ENCODE peak calls at places on chromosomes 16 and 17, in ten cellular contexts. One of them, this sample, is unnamed.

GRCh38 chr16:12079411-12079965 is 103.0 kb downstream of the SNX29 start:
- DNase-seq in AG09309: no peak
- DNase-seq in foreskin fibroblast: no peak
- DNase-seq in HFF-Myc: no peak
- DNase-seq in heart right ventricle: no peak
- DNase-seq in astrocyte of the spinal cord: no peak
- DNase-seq in astrocyte of the cerebellum: no peak
- DNase-seq in breast epithelium: peak; percentile 15
- DNase-seq in GM23338: no peak
- DNase-seq in neural crest cell: no peak
- DNase-seq in this sample: no peak

GRCh38 chr17:68612923-68613292 is 11.7 kb upstream of the FAM20A start:
- DNase-seq in AG09309: no peak
- DNase-seq in foreskin fibroblast: no peak
- DNase-seq in HFF-Myc: no peak
- DNase-seq in heart right ventricle: no peak
- DNase-seq in astrocyte of the spinal cord: no peak
- DNase-seq in astrocyte of the cerebellum: no peak
- DNase-seq in breast epithelium: no peak
- DNase-seq in GM23338: no peak
- DNase-seq in neural crest cell: no peak
- DNase-seq in this sample: no peak

GRCh38 chr16:8919089-8919933 is 37.2 kb downstream of the LITAFD start:
- DNase-seq in AG09309: no peak
- DNase-seq in foreskin fibroblast: no peak
- DNase-seq in HFF-Myc: no peak
- DNase-seq in heart right ventricle: no peak
- DNase-seq in astrocyte of the spinal cord: no peak
- DNase-seq in astrocyte of the cerebellum: no peak
- DNase-seq in breast epithelium: no peak
- DNase-seq in GM23338: no peak
- DNase-seq in neural crest cell: no peak
- DNase-seq in this sample: no peak

GRCh38 chr17:44362479-44362963 is 1.1 kb downstream of the FAM171A2 start:
- DNase-seq in AG09309: no peak
- DNase-seq in foreskin fibroblast: no peak
- DNase-seq in HFF-Myc: no peak
- DNase-seq in heart right ventricle: peak; percentile 12
- DNase-seq in astrocyte of the spinal cord: no peak
- DNase-seq in astrocyte of the cerebellum: no peak
- DNase-seq in breast epithelium: no peak
- DNase-seq in GM23338: no peak
- DNase-seq in neural crest cell: no peak
- DNase-seq in this sample: no peak

GRCh38 chr17:46262271-46262670 is 32.7 kb upstream of the LRRC37A start:
- DNase-seq in AG09309: no peak
- DNase-seq in foreskin fibroblast: no peak
- DNase-seq in HFF-Myc: no peak
- DNase-seq in heart right ventricle: no peak
- DNase-seq in astrocyte of the spinal cord: no peak
- DNase-seq in astrocyte of the cerebellum: no peak
- DNase-seq in breast epithelium: no peak
- DNase-seq in GM23338: no peak
- DNase-seq in neural crest cell: no peak
- DNase-seq in this sample: no peak

GRCh38 chr16:58025351-58026138 is at the start of gene MMP15:
- DNase-seq in AG09309: no peak
- DNase-seq in foreskin fibroblast: peak; percentile 62
- DNase-seq in HFF-Myc: no peak
- DNase-seq in heart right ventricle: peak; percentile 80
- DNase-seq in astrocyte of the spinal cord: peak; percentile 55
- DNase-seq in astrocyte of the cerebellum: no peak
- DNase-seq in breast epithelium: peak; percentile 70
- DNase-seq in GM23338: peak; percentile 99
- DNase-seq in neural crest cell: peak; percentile 58
- DNase-seq in this sample: peak; percentile 62

GRCh38 chr16:3058173-3059030 is 7.0 kb upstream of the IL32 start:
- DNase-seq in AG09309: no peak
- DNase-seq in foreskin fibroblast: no peak
- DNase-seq in HFF-Myc: no peak
- DNase-seq in heart right ventricle: peak; percentile 52
- DNase-seq in astrocyte of the spinal cord: peak; percentile 24
- DNase-seq in astrocyte of the cerebellum: no peak
- DNase-seq in breast epithelium: peak; percentile 68
- DNase-seq in GM23338: peak; percentile 84
- DNase-seq in neural crest cell: no peak
- DNase-seq in this sample: no peak

GRCh38 chr17:36602030-36602737 is 801 bp downstream of the MRM1 start:
- DNase-seq in AG09309: no peak
- DNase-seq in foreskin fibroblast: no peak
- DNase-seq in HFF-Myc: no peak
- DNase-seq in heart right ventricle: no peak
- DNase-seq in astrocyte of the spinal cord: no peak
- DNase-seq in astrocyte of the cerebellum: no peak
- DNase-seq in breast epithelium: peak; percentile 51
- DNase-seq in GM23338: peak; percentile 46
- DNase-seq in neural crest cell: no peak
- DNase-seq in this sample: no peak

GRCh38 chr17:81335388-81336157 is 40.5 kb upstream of the SLC38A10 start:
- DNase-seq in AG09309: no peak
- DNase-seq in foreskin fibroblast: no peak
- DNase-seq in HFF-Myc: no peak
- DNase-seq in heart right ventricle: no peak
- DNase-seq in astrocyte of the spinal cord: no peak
- DNase-seq in astrocyte of the cerebellum: no peak
- DNase-seq in breast epithelium: no peak
- DNase-seq in GM23338: no peak
- DNase-seq in neural crest cell: no peak
- DNase-seq in this sample: no peak

GRCh38 chr16:10180771-10181163 is 1.5 kb downstream of the GRIN2A start:
- DNase-seq in AG09309: no peak
- DNase-seq in foreskin fibroblast: no peak
- DNase-seq in HFF-Myc: no peak
- DNase-seq in heart right ventricle: peak; percentile 17
- DNase-seq in astrocyte of the spinal cord: no peak
- DNase-seq in astrocyte of the cerebellum: no peak
- DNase-seq in breast epithelium: no peak
- DNase-seq in GM23338: peak; percentile 97
- DNase-seq in neural crest cell: peak; percentile 70
- DNase-seq in this sample: peak; percentile 44

GRCh38 chr17:76772842-76773521 is 35.1 kb downstream of the MFSD11 start:
- DNase-seq in AG09309: peak; percentile 76
- DNase-seq in foreskin fibroblast: peak; percentile 84
- DNase-seq in HFF-Myc: peak; percentile 92
- DNase-seq in heart right ventricle: no peak
- DNase-seq in astrocyte of the spinal cord: peak; percentile 72
- DNase-seq in astrocyte of the cerebellum: no peak
- DNase-seq in breast epithelium: no peak
- DNase-seq in GM23338: no peak
- DNase-seq in neural crest cell: no peak
- DNase-seq in this sample: peak; percentile 33

GRCh38 chr16:28140788-28141618 is 70.8 kb downstream of the XPO6 start:
- DNase-seq in AG09309: no peak
- DNase-seq in foreskin fibroblast: no peak
- DNase-seq in HFF-Myc: no peak
- DNase-seq in heart right ventricle: no peak
- DNase-seq in astrocyte of the spinal cord: no peak
- DNase-seq in astrocyte of the cerebellum: no peak
- DNase-seq in breast epithelium: no peak
- DNase-seq in GM23338: peak; percentile 24
- DNase-seq in neural crest cell: no peak
- DNase-seq in this sample: no peak

GRCh38 chr16:76879420-76879819 is 311.6 kb upstream of the MON1B start:
- DNase-seq in AG09309: no peak
- DNase-seq in foreskin fibroblast: no peak
- DNase-seq in HFF-Myc: no peak
- DNase-seq in heart right ventricle: no peak
- DNase-seq in astrocyte of the spinal cord: no peak
- DNase-seq in astrocyte of the cerebellum: no peak
- DNase-seq in breast epithelium: no peak
- DNase-seq in GM23338: no peak
- DNase-seq in neural crest cell: no peak
- DNase-seq in this sample: no peak

GRCh38 chr16:76885776-76886175 is 305.2 kb upstream of the MON1B start:
- DNase-seq in AG09309: no peak
- DNase-seq in foreskin fibroblast: no peak
- DNase-seq in HFF-Myc: no peak
- DNase-seq in heart right ventricle: no peak
- DNase-seq in astrocyte of the spinal cord: no peak
- DNase-seq in astrocyte of the cerebellum: no peak
- DNase-seq in breast epithelium: no peak
- DNase-seq in GM23338: no peak
- DNase-seq in neural crest cell: no peak
- DNase-seq in this sample: no peak

DNA sequence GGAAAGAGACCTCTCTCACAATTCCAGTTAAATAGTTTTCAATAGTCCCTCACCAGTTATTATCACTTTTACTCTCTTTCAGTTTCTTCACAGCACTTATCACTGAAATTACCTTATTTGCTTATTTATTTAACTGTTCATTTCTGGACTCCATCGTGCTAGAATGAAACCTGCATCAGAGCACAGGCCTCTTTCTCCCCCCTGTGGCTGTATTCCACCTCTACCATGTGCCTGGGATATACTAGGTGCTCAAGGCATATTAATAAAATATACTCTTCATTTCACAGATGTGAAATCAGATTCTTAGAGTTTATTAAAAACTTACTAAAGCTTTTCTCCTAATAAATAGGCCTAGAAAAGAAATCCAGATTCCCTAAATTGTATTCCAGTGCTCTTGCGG is 308.9 kb upstream of the MON1B start:
- DNase-seq in AG09309: no peak
- DNase-seq in foreskin fibroblast: no peak
- DNase-seq in HFF-Myc: no peak
- DNase-seq in heart right ventricle: no peak
- DNase-seq in astrocyte of the spinal cord: no peak
- DNase-seq in astrocyte of the cerebellum: no peak
- DNase-seq in breast epithelium: no peak
- DNase-seq in GM23338: no peak
- DNase-seq in neural crest cell: no peak
- DNase-seq in this sample: no peak
- TF ChIP-seq CTCF in AG09309: no peak
- TF ChIP-seq CTCF in foreskin fibroblast: no peak
- TF ChIP-seq CTCF in HFF-Myc: no peak
- TF ChIP-seq CTCF in heart right ventricle: no peak
- TF ChIP-seq CTCF in astrocyte of the spinal cord: no peak
- TF ChIP-seq CTCF in astrocyte of the cerebellum: no peak
- TF ChIP-seq CTCF in breast epithelium: no peak
- TF ChIP-seq CTCF in GM23338: peak; percentile 27
- TF ChIP-seq CTCF in neural crest cell: no peak
- TF ChIP-seq CTCF in this sample: no peak

GRCh38 chr16:24049113-24049512 is 207.0 kb upstream of the CACNG3 start:
- DNase-seq in AG09309: no peak
- DNase-seq in foreskin fibroblast: no peak
- DNase-seq in HFF-Myc: no peak
- DNase-seq in heart right ventricle: no peak
- DNase-seq in astrocyte of the spinal cord: no peak
- DNase-seq in astrocyte of the cerebellum: no peak
- DNase-seq in breast epithelium: no peak
- DNase-seq in GM23338: no peak
- DNase-seq in neural crest cell: no peak
- DNase-seq in this sample: no peak

GRCh38 chr16:24041834-24042631 is 206.2 kb downstream of the PRKCB start:
- DNase-seq in AG09309: peak; percentile 4
- DNase-seq in foreskin fibroblast: peak; percentile 26
- DNase-seq in HFF-Myc: peak; percentile 27
- DNase-seq in heart right ventricle: peak; percentile 56
- DNase-seq in astrocyte of the spinal cord: peak; percentile 18
- DNase-seq in astrocyte of the cerebellum: no peak
- DNase-seq in breast epithelium: no peak
- DNase-seq in GM23338: peak; percentile 85
- DNase-seq in neural crest cell: peak; percentile 79
- DNase-seq in this sample: peak; percentile 43

GRCh38 chr16:24044467-24044866 is 208.7 kb downstream of the PRKCB start:
- DNase-seq in AG09309: no peak
- DNase-seq in foreskin fibroblast: no peak
- DNase-seq in HFF-Myc: no peak
- DNase-seq in heart right ventricle: no peak
- DNase-seq in astrocyte of the spinal cord: no peak
- DNase-seq in astrocyte of the cerebellum: no peak
- DNase-seq in breast epithelium: no peak
- DNase-seq in GM23338: no peak
- DNase-seq in neural crest cell: no peak
- DNase-seq in this sample: no peak

GRCh38 chr16:24046442-24046841 is 209.7 kb upstream of the CACNG3 start:
- DNase-seq in AG09309: no peak
- DNase-seq in foreskin fibroblast: no peak
- DNase-seq in HFF-Myc: no peak
- DNase-seq in heart right ventricle: no peak
- DNase-seq in astrocyte of the spinal cord: no peak
- DNase-seq in astrocyte of the cerebellum: no peak
- DNase-seq in breast epithelium: no peak
- DNase-seq in GM23338: peak; percentile 72
- DNase-seq in neural crest cell: no peak
- DNase-seq in this sample: no peak

DNA sequence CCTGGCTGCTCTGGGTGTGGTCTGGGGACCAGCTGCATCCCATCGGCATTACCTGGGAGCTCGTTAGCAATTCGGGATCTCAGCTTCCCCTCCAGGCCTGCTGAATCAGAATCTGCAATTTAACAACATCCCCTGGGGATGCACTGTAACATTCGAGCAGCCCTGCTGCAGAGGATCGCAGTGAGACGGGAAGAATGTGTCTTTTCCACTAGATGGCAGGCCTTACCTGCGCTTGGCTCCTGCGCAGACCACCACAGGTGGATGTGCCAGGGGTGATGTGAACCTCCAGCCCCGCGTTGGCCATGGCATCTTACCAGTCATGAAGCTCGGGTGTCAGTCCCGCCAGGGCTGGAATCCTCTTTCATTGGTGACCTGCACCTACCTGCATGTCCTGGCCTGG is 209.9 kb downstream of the PRKCB start:
- DNase-seq in AG09309: no peak
- DNase-seq in foreskin fibroblast: no peak
- DNase-seq in HFF-Myc: no peak
- DNase-seq in heart right ventricle: no peak
- DNase-seq in astrocyte of the spinal cord: no peak
- DNase-seq in astrocyte of the cerebellum: no peak
- DNase-seq in breast epithelium: no peak
- DNase-seq in GM23338: peak; percentile 93
- DNase-seq in neural crest cell: peak; percentile 19
- DNase-seq in this sample: peak; percentile 56
- TF ChIP-seq CTCF in AG09309: no peak
- TF ChIP-seq CTCF in foreskin fibroblast: no peak
- TF ChIP-seq CTCF in HFF-Myc: no peak
- TF ChIP-seq CTCF in heart right ventricle: no peak
- TF ChIP-seq CTCF in astrocyte of the spinal cord: no peak
- TF ChIP-seq CTCF in astrocyte of the cerebellum: no peak
- TF ChIP-seq CTCF in breast epithelium: no peak
- TF ChIP-seq CTCF in GM23338: peak; percentile 98
- TF ChIP-seq CTCF in neural crest cell: peak; percentile 64
- TF ChIP-seq CTCF in this sample: peak; percentile 80

GRCh38 chr16:51298800-51299199 is 147.7 kb upstream of the SALL1 start:
- DNase-seq in AG09309: no peak
- DNase-seq in foreskin fibroblast: no peak
- DNase-seq in HFF-Myc: no peak
- DNase-seq in heart right ventricle: no peak
- DNase-seq in astrocyte of the spinal cord: no peak
- DNase-seq in astrocyte of the cerebellum: no peak
- DNase-seq in breast epithelium: no peak
- DNase-seq in GM23338: no peak
- DNase-seq in neural crest cell: no peak
- DNase-seq in this sample: no peak
- TF ChIP-seq CTCF in AG09309: no peak
- TF ChIP-seq CTCF in foreskin fibroblast: no peak
- TF ChIP-seq CTCF in HFF-Myc: no peak
- TF ChIP-seq CTCF in heart right ventricle: no peak
- TF ChIP-seq CTCF in astrocyte of the spinal cord: no peak
- TF ChIP-seq CTCF in astrocyte of the cerebellum: no peak
- TF ChIP-seq CTCF in breast epithelium: no peak
- TF ChIP-seq CTCF in GM23338: no peak
- TF ChIP-seq CTCF in neural crest cell: no peak
- TF ChIP-seq CTCF in this sample: no peak

GRCh38 chr16:1338119-1338730 is 4.8 kb downstream of the BAIAP3 start:
- DNase-seq in AG09309: no peak
- DNase-seq in foreskin fibroblast: no peak
- DNase-seq in HFF-Myc: no peak
- DNase-seq in heart right ventricle: no peak
- DNase-seq in astrocyte of the spinal cord: no peak
- DNase-seq in astrocyte of the cerebellum: no peak
- DNase-seq in breast epithelium: no peak
- DNase-seq in GM23338: peak; percentile 67
- DNase-seq in neural crest cell: peak; percentile 46
- DNase-seq in this sample: peak; percentile 67
- TF ChIP-seq CTCF in AG09309: no peak
- TF ChIP-seq CTCF in foreskin fibroblast: peak; percentile 25
- TF ChIP-seq CTCF in HFF-Myc: peak; percentile 39
- TF ChIP-seq CTCF in heart right ventricle: no peak
- TF ChIP-seq CTCF in astrocyte of the spinal cord: peak; percentile 41
- TF ChIP-seq CTCF in astrocyte of the cerebellum: no peak
- TF ChIP-seq CTCF in breast epithelium: no peak
- TF ChIP-seq CTCF in GM23338: peak; percentile 63
- TF ChIP-seq CTCF in neural crest cell: peak; percentile 60
- TF ChIP-seq CTCF in this sample: peak; percentile 37